ENCODE peak calls at places on chromosomes 3 and 15, in ten cellular contexts. P is neural progenitor cell; Z is activated B cell treated with CpG ODN at 0.5 μM for 24 hours; K is activated T-helper 1 cell treated with anti-CD3 and anti-CD28 coated beads, Interleukin-2, amount 50 U/mL, for 16 hours; L is pancreas; I is stimulated activated CD8-positive, alpha-beta memory T cell treated with anti-CD3 and anti-CD28 coated beads, Interleukin-4, amount 100 ng/mL, for 1 hour; B is activated CD4-positive, alpha-beta memory T cell treated with anti-CD3 and anti-CD28 coated beads for 36 hours; T is ELR; R is GM23248; H is activated effector memory CD4-positive, alpha-beta T cell treated with anti-CD3 and anti-CD28 coated beads, Interleukin-2, amount 50 U/mL, for 16 hours. S is an unnamed sample.
A peak's percentile ranks its signal among the peaks of the same experiment; 100 is the strongest.

GRCh38 chr3:39707314-39707909 is 102.0 kb upstream of the MYRIP start:
- DNase-seq in B (no peak), P (peak; percentile 52), Z (no peak), T (peak; percentile 61), I (no peak), R (peak; percentile 67), L (no peak), K (no peak), H (no peak), S (peak; percentile 40)

GRCh38 chr15:88649286-88649733 is 10.5 kb downstream of the ISG20 start:
- DNase-seq in H (peak; percentile 90), L (no peak), Z (peak; percentile 44), R (peak; percentile 82), I (no peak), K (peak; percentile 60), B (peak; percentile 90), P (no peak), T (peak; percentile 97), S (peak; percentile 63)

GRCh38 chr15:30065025-30065801 is 17.5 kb upstream of the GOLGA8J start:
- DNase-seq in R (peak; percentile 80), H (no peak), T (peak; percentile 72), P (no peak), L (no peak), B (no peak), I (no peak), Z (no peak), K (no peak), S (no peak)

GRCh38 chr3:38366082-38366481 is 19.5 kb downstream of the XYLB start:
- DNase-seq in Z (no peak), L (no peak), K (no peak), R (no peak), P (no peak), H (no peak), T (no peak), I (no peak), B (no peak), S (no peak)

GRCh38 chr15:65066635-65067333 is 1.0 kb downstream of the RASL12 start:
- DNase-seq in B (no peak), K (no peak), Z (no peak), P (peak; percentile 45), I (no peak), H (no peak), R (no peak), T (no peak), L (no peak), S (peak; percentile 89)

GRCh38 chr15:92634641-92635272 is 20.8 kb downstream of the FAM174B start:
- DNase-seq in K (no peak), H (no peak), T (no peak), I (no peak), R (no peak), Z (no peak), B (no peak), L (no peak), P (no peak), S (peak; percentile 90)

GRCh38 chr3:178386880-178387279 is 149.4 kb upstream of the KCNMB2 start:
- DNase-seq in B (no peak), R (no peak), I (no peak), L (no peak), P (no peak), Z (no peak), H (no peak), K (no peak), T (no peak), S (no peak)

GRCh38 chr3:57933589-57933988 is 74.6 kb upstream of the FLNB start:
- DNase-seq in P (no peak), K (no peak), H (no peak), L (no peak), R (no peak), T (no peak), Z (no peak), B (no peak), I (no peak), S (no peak)

GRCh38 chr3:17672506-17672905 is 69.9 kb downstream of the TBC1D5 start:
- DNase-seq in B (no peak), K (no peak), I (no peak), T (no peak), H (no peak), R (peak; percentile 20), L (no peak), P (no peak), Z (no peak), S (no peak)

GRCh38 chr3:193207290-193207689 is 33.7 kb upstream of the PLAAT1 start:
- DNase-seq in Z (no peak), K (no peak), B (no peak), P (no peak), L (no peak), T (peak; percentile 26), I (no peak), R (no peak), H (no peak), S (no peak)

GRCh38 chr15:26628071-26628470 is 144.8 kb downstream of the GABRB3 start:
- DNase-seq in B (no peak), P (no peak), H (no peak), Z (no peak), L (no peak), R (no peak), T (no peak), I (no peak), K (no peak), S (peak; percentile 33)

GRCh38 chr15:78242128-78242527 is 7.8 kb upstream of the ACSBG1 start:
- DNase-seq in B (peak; percentile 49), I (no peak), L (no peak), K (no peak), H (peak; percentile 66), R (peak; percentile 35), T (peak; percentile 39), P (peak; percentile 51), Z (no peak), S (peak; percentile 48)

GRCh38 chr15:41967506-41968206 is 4.7 kb downstream of the EHD4 start:
- DNase-seq in L (no peak), B (no peak), P (peak; percentile 54), I (no peak), Z (no peak), R (peak; percentile 66), K (no peak), H (peak; percentile 52), T (peak; percentile 35), S (no peak)

GRCh38 chr3:21551019-21551418 is 200.0 kb downstream of the ZNF385D start:
- DNase-seq in K (no peak), B (no peak), H (no peak), R (peak; percentile 24), P (no peak), Z (no peak), T (peak; percentile 1), I (no peak), L (no peak), S (peak; percentile 81)

GRCh38 chr3:157335677-157336076 is 101.0 kb upstream of the PTX3 start:
- DNase-seq in P (peak; percentile 47), R (peak; percentile 73), B (no peak), K (no peak), H (no peak), Z (no peak), T (peak; percentile 91), I (no peak), L (no peak), S (peak; percentile 78)

GRCh38 chr3:73868688-73869315 is 244.1 kb upstream of the PDZRN3 start:
- DNase-seq in P (peak; percentile 52), L (no peak), H (no peak), K (no peak), I (no peak), T (peak; percentile 30), B (no peak), Z (no peak), R (peak; percentile 67), S (peak; percentile 45)

GRCh38 chr15:85504739-85505676 is 124.6 kb downstream of the AKAP13 start:
- DNase-seq in B (peak; percentile 38), I (peak; percentile 10), P (peak; percentile 66), L (no peak), K (peak; percentile 2), Z (no peak), R (peak; percentile 73), H (no peak), T (peak; percentile 75), S (peak; percentile 59)

GRCh38 chr15:66800584-66801235 is 98.7 kb downstream of the SMAD6 start:
- DNase-seq in K (no peak), L (no peak), P (no peak), T (no peak), H (peak; percentile 8), Z (no peak), R (peak; percentile 59), I (no peak), B (no peak), S (no peak)

GRCh38 chr3:47425959-47426358 is 45.1 kb downstream of the PTPN23 start:
- DNase-seq in B (no peak), K (no peak), P (no peak), I (no peak), R (no peak), Z (no peak), L (peak; percentile 21), H (no peak), T (no peak), S (no peak)

GRCh38 chr3:156525808-156526207 is 29.1 kb downstream of the SSR3 start:
- DNase-seq in P (no peak), Z (no peak), R (no peak), I (no peak), T (peak; percentile 53), K (no peak), B (no peak), H (no peak), L (no peak), S (no peak)

GRCh38 chr3:100535610-100535943 is 43.2 kb downstream of the TMEM45A start:
- DNase-seq in R (no peak), H (no peak), I (no peak), L (no peak), K (no peak), B (no peak), T (no peak), P (no peak), Z (no peak), S (no peak)

GRCh38 chr3:13114811-13115615 is 41.8 kb upstream of the IQSEC1 start:
- DNase-seq in T (no peak), L (peak; percentile 44), I (no peak), R (no peak), P (no peak), H (peak; percentile 52), Z (no peak), B (no peak), K (no peak), S (no peak)

GRCh38 chr3:195893121-195893449 is 15.3 kb downstream of the TNK2 start:
- DNase-seq in B (no peak), P (no peak), I (no peak), H (no peak), T (no peak), R (no peak), Z (no peak), L (peak; percentile 78), K (no peak), S (no peak)

GRCh38 chr3:111531446-111531845 is 10.6 kb upstream of the CD96 start:
- DNase-seq in R (peak; percentile 77), T (peak; percentile 77), H (no peak), B (no peak), L (no peak), P (no peak), K (no peak), Z (no peak), I (no peak), S (no peak)

S was measured in mesendoderm.